ENCODE peak calls at places on chromosomes 1 and 21, in seven cellular contexts. G is GM12891, U is SK-N-SH, X is K562, L is GM12878, B is HepG2, M is H1. P is an unnamed sample.
A peak's percentile ranks its signal among the peaks of the same experiment; 100 is the strongest.

GRCh38 chr1:198361373-198361772 is 179.1 kb downstream of the ATP6V1G3 start:
- DNase-seq in G (no peak), M (no peak), U (no peak), X (no peak), B (no peak), L (no peak), P (no peak)

GRCh38 chr21:34027727-34028461 is 45.5 kb upstream of the MRPS6 start:
- DNase-seq in U (no peak), X (no peak), G (no peak), M (no peak), L (no peak), B (no peak), P (no peak)

GRCh38 chr1:206449566-206449965 is 20.7 kb upstream of the IKBKE start:
- DNase-seq in M (no peak), L (no peak), B (no peak), X (no peak), U (no peak), G (no peak), P (no peak)

GRCh38 chr1:183956559-183957188 is 80.9 kb downstream of the COLGALT2 start:
- DNase-seq in G (peak; percentile 31), M (no peak), U (no peak), L (peak; percentile 94), X (no peak), B (no peak), P (peak; percentile 25)

GRCh38 chr1:183685112-183685713 is 32.1 kb upstream of the APOBEC4 start:
- DNase-seq in B (peak; percentile 55), L (peak; percentile 11), X (peak; percentile 81), U (peak; percentile 56), M (no peak), G (peak; percentile 31), P (peak; percentile 21)

GRCh38 chr1:244092293-244093264 is 41.5 kb downstream of the ZBTB18 start:
- DNase-seq in U (no peak), L (no peak), B (no peak), M (no peak), X (no peak), G (no peak), P (no peak)

GRCh38 chr1:153652795-153653507 is 5.6 kb upstream of the SNAPIN start:
- DNase-seq in U (no peak), G (no peak), B (no peak), X (no peak), M (no peak), L (no peak), P (no peak)

GRCh38 chr1:3240524-3241235 is 171.7 kb downstream of the PRDM16 start:
- DNase-seq in B (no peak), U (no peak), X (peak; percentile 64), M (no peak), G (no peak), L (no peak), P (no peak)

GRCh38 chr1:19694298-19694697 is 29.6 kb downstream of the HTR6 start:
- DNase-seq in B (no peak), M (no peak), X (no peak), L (no peak), G (no peak), U (no peak), P (no peak)

GRCh38 chr21:39911792-39912191 is 44.6 kb downstream of the PCP4 start:
- DNase-seq in X (no peak), L (no peak), M (no peak), G (no peak), U (no peak), B (no peak), P (no peak)

GRCh38 chr1:178614286-178614685 is 101.4 kb downstream of the TEX35 start:
- DNase-seq in L (no peak), B (peak; percentile 23), G (no peak), X (no peak), M (no peak), U (no peak), P (no peak)

GRCh38 chr1:8211620-8212442 is 106.1 kb upstream of the SLC45A1 start:
- DNase-seq in M (no peak), G (no peak), L (no peak), X (no peak), U (no peak), B (peak; percentile 97), P (no peak)

GRCh38 chr1:19453843-19454242 is 31.5 kb downstream of the CAPZB start:
- DNase-seq in U (no peak), X (no peak), G (no peak), L (no peak), M (no peak), B (no peak), P (no peak)

GRCh38 chr1:223628233-223628632 is 37.3 kb downstream of the CAPN8 start:
- DNase-seq in L (no peak), B (peak; percentile 50), G (peak; percentile 29), X (peak; percentile 91), M (peak; percentile 10), U (peak; percentile 65), P (peak; percentile 34)

GRCh38 chr1:168991667-168992475 is 114.6 kb upstream of the ATP1B1 start:
- DNase-seq in M (no peak), X (no peak), G (no peak), U (no peak), L (peak; percentile 26), B (no peak), P (no peak)

GRCh38 chr1:84957956-84958355 is 39.0 kb downstream of the MCOLN2 start:
- DNase-seq in X (no peak), L (no peak), B (no peak), G (no peak), M (no peak), U (no peak), P (no peak)

GRCh38 chr1:113675299-113675698 is 84.0 kb downstream of the PHTF1 start:
- DNase-seq in M (no peak), B (no peak), G (no peak), L (no peak), X (no peak), U (no peak), P (no peak)

GRCh38 chr21:37424987-37425386 is 58.4 kb downstream of the DYRK1A start:
- DNase-seq in M (no peak), G (no peak), U (no peak), X (no peak), B (no peak), L (no peak), P (no peak)

GRCh38 chr1:85172684-85173337 is 28.0 kb downstream of the SYDE2 start:
- DNase-seq in G (no peak), B (no peak), L (no peak), M (no peak), U (no peak), X (peak; percentile 18), P (no peak)

GRCh38 chr1:152110860-152111514 is 4.3 kb downstream of the TCHH start:
- DNase-seq in L (no peak), X (no peak), M (no peak), U (no peak), G (no peak), B (no peak), P (no peak)

GRCh38 chr21:26115899-26116298 is 54.7 kb downstream of the APP start:
- DNase-seq in L (no peak), B (no peak), X (no peak), G (no peak), U (no peak), M (no peak), P (no peak)

GRCh38 chr21:44714905-44715304 is 3.5 kb upstream of the TSPEAR start:
- DNase-seq in L (no peak), M (no peak), G (no peak), B (no peak), U (peak; percentile 2), X (no peak), P (no peak)

GRCh38 chr1:78715181-78715661 is 65.6 kb downstream of the IFI44 start:
- DNase-seq in L (no peak), U (no peak), B (no peak), X (no peak), G (no peak), M (no peak), P (no peak)

GRCh38 chr1:46747683-46748288 is 28.9 kb upstream of the EFCAB14 start:
- DNase-seq in X (peak; percentile 67), L (no peak), M (no peak), B (peak; percentile 49), G (no peak), U (peak; percentile 53), P (no peak)

GRCh38 chr1:42841440-42842147 is 4.8 kb upstream of the ZNF691 start:
- DNase-seq in X (no peak), B (no peak), U (no peak), G (no peak), L (no peak), M (no peak), P (no peak)

GRCh38 chr1:2974701-2975301 is 46.5 kb upstream of the ACTRT2 start:
- DNase-seq in M (no peak), L (no peak), X (no peak), U (no peak), G (no peak), B (no peak), P (no peak)

GRCh38 chr1:230747139-230747730 is at the start of gene CAPN9:
- DNase-seq in B (no peak), G (no peak), M (no peak), U (no peak), X (no peak), L (no peak), P (no peak)

GRCh38 chr1:204577794-204578478 is 61.7 kb downstream of the MDM4 start:
- DNase-seq in X (no peak), L (no peak), G (no peak), M (no peak), B (no peak), U (no peak), P (no peak)
- TF ChIP-seq TAF1 in X (no peak), L (no peak), G (no peak), M (no peak), B (no peak), U (no peak), P (no peak)

GRCh38 chr1:181083842-181084605 is 4.5 kb upstream of the IER5 start:
- DNase-seq in U (peak; percentile 55), X (peak; percentile 60), L (no peak), B (peak; percentile 66), M (no peak), G (no peak), P (no peak)
- TF ChIP-seq TAF1 in U (no peak), X (no peak), L (no peak), B (no peak), M (no peak), G (no peak), P (no peak)

GRCh38 chr1:100308777-100309176 is 42.8 kb downstream of the RTCA start:
- DNase-seq in L (no peak), U (no peak), X (no peak), B (no peak), M (no peak), G (no peak), P (no peak)
- TF ChIP-seq TAF1 in L (no peak), U (no peak), X (no peak), B (no peak), M (no peak), G (no peak), P (no peak)

DNA sequence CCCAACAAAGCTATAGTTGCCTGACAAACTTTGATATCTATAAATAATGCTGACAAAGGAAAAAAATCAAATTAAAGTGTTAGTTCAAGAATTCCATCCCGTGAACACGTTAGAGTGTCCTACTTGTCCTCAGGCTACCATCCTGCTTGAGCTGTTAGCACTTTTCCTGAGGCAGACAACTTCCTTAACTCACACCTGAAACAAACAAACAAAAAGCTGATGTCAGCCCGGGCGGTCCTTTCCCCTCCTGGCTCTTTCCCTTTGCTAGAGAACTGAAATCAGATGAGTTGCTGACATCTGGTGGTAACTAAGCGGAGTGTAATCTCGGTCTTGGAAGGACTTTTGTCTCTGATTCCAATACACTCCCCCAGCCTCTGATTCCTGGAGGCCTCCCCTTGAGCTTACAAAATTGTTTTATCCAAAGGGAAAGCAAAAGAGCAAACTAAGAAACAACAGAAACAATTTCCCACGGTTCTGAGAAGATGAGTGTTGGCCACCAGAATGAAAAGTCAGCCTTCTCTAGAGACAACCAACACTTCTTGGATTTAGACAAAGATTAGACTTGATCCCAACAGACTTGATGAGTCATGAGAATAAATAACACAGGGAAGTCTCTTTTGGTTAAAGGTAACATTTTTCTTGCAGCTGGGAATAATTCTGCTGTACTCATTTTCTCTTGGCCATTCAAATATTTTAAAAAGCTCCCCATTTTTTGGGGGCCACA is 135.4 kb downstream of the PROX1 start:
- DNase-seq in L (no peak), G (peak; percentile 30), X (peak; percentile 24), B (peak; percentile 86), M (peak; percentile 80), U (peak; percentile 76), P (no peak)
- TF ChIP-seq TAF1 in L (no peak), G (no peak), X (no peak), B (no peak), M (no peak), U (no peak), P (no peak)

P was measured in GM12892.